ENCODE peak calls at places on chromosome 15, in four cellular contexts. S is GM23248; G is CD8-positive, alpha-beta T cell; Z is tibial artery. Y is an unnamed sample.

GRCh38 chr15:84104853-84105252 is 130.7 kb upstream of the GOLGA6L4 start:
- DNase-seq in S (no peak), Z (no peak), G (no peak), Y (no peak)

GRCh38 chr15:100732359-100733055 is 130.1 kb downstream of the ASB7 start:
- DNase-seq in G (no peak), S (peak; percentile 69), Z (no peak), Y (no peak)

GRCh38 chr15:96893159-96893906 is 562.8 kb downstream of the NR2F2 start:
- DNase-seq in S (peak; percentile 26), G (no peak), Z (no peak), Y (no peak)

GRCh38 chr15:70587896-70588567 is 175.3 kb downstream of the UACA start:
- DNase-seq in G (no peak), S (no peak), Z (no peak), Y (no peak)

GRCh38 chr15:85581495-85581894 is 201.1 kb downstream of the AKAP13 start:
- DNase-seq in G (no peak), Z (peak; percentile 78), S (no peak), Y (no peak)

GRCh38 chr15:42094512-42094963 is at the start of gene PLA2G4D:
- DNase-seq in S (no peak), G (no peak), Z (no peak), Y (no peak)

GRCh38 chr15:65829150-65829764 is 37.2 kb upstream of the DENND4A start:
- DNase-seq in Z (no peak), G (no peak), S (peak; percentile 30), Y (no peak)

GRCh38 chr15:49190586-49190985 is 20.5 kb downstream of the GALK2 start:
- DNase-seq in G (no peak), Z (no peak), S (no peak), Y (no peak)

GRCh38 chr15:57582080-57582479 is 9.6 kb upstream of the MYZAP start:
- DNase-seq in S (no peak), G (no peak), Z (no peak), Y (no peak)

GRCh38 chr15:81899730-81900129 is 146.1 kb downstream of the MEX3B start:
- DNase-seq in S (no peak), G (no peak), Z (no peak), Y (no peak)

GRCh38 chr15:91940466-91941381 is 87.2 kb downstream of the SLCO3A1 start:
- DNase-seq in G (no peak), Z (no peak), S (no peak), Y (no peak)

GRCh38 chr15:88621789-88622604 is 857 bp downstream of the AEN start:
- DNase-seq in Z (no peak), S (peak; percentile 75), G (peak; percentile 34), Y (no peak)

GRCh38 chr15:66594836-66595235 is 29.0 kb upstream of the LCTL start:
- DNase-seq in G (no peak), S (no peak), Z (no peak), Y (no peak)

GRCh38 chr15:101091080-101092017 is 160.5 kb downstream of the CHSY1 start:
- DNase-seq in G (no peak), Z (no peak), S (peak; percentile 79), Y (peak; percentile 42)

GRCh38 chr15:101446527-101447167 is 42.9 kb downstream of the PCSK6 start:
- DNase-seq in Z (no peak), G (no peak), S (peak; percentile 30), Y (no peak)

GRCh38 chr15:85583404-85584390 is 203.3 kb downstream of the AKAP13 start:
- DNase-seq in S (no peak), G (no peak), Z (no peak), Y (no peak)

GRCh38 chr15:43439268-43439667 is 53.7 kb downstream of the TP53BP1 start:
- DNase-seq in S (no peak), Z (no peak), G (no peak), Y (no peak)

GRCh38 chr15:66131831-66132230 is 121.7 kb downstream of the MEGF11 start:
- DNase-seq in Z (no peak), G (no peak), S (no peak), Y (no peak)

GRCh38 chr15:37099321-37100108 is 834 bp downstream of the MEIS2 start:
- DNase-seq in G (no peak), S (peak; percentile 60), Z (no peak), Y (no peak)

GRCh38 chr15:99135194-99135593 is 30.3 kb downstream of the SYNM start:
- DNase-seq in G (no peak), Z (no peak), S (no peak), Y (peak; percentile 78)

GRCh38 chr15:64779630-64780029 is 4.2 kb upstream of the RBPMS2 start:
- DNase-seq in S (no peak), Z (no peak), G (no peak), Y (no peak)

GRCh38 chr15:77706482-77707244 is 74.0 kb upstream of the LINGO1 start:
- DNase-seq in Z (no peak), S (no peak), G (no peak), Y (no peak)

GRCh38 chr15:75153565-75154248 is 48.0 kb upstream of the C15orf39 start:
- DNase-seq in S (no peak), Z (no peak), G (no peak), Y (no peak)

GRCh38 chr15:73704869-73705645 is 20.9 kb downstream of the CD276 start:
- DNase-seq in G (peak; percentile 37), S (peak; percentile 66), Z (peak; percentile 52), Y (peak; percentile 36)

GRCh38 chr15:79844221-79844620 is 52.6 kb downstream of the MTHFS start:
- DNase-seq in Z (no peak), S (no peak), G (no peak), Y (no peak)

GRCh38 chr15:52496776-52497470 is 31.8 kb downstream of the MYO5A start:
- DNase-seq in Z (no peak), S (peak; percentile 72), G (no peak), Y (no peak)

GRCh38 chr15:78679089-78679511 is 38.1 kb upstream of the CHRNB4 start:
- DNase-seq in G (no peak), Z (no peak), S (no peak), Y (no peak)

GRCh38 chr15:80887148-80887547 is 102.5 kb downstream of the MESD start:
- DNase-seq in G (no peak), Z (no peak), S (no peak), Y (no peak)
- H3K36me3 ChIP-seq in G (no peaks in the 10 kb centered on the region), Z (no peaks in the 10 kb centered on the region), S (peaks cover 79% of the 10 kb centered on the region), Y (no peaks in the 10 kb centered on the region)

DNA sequence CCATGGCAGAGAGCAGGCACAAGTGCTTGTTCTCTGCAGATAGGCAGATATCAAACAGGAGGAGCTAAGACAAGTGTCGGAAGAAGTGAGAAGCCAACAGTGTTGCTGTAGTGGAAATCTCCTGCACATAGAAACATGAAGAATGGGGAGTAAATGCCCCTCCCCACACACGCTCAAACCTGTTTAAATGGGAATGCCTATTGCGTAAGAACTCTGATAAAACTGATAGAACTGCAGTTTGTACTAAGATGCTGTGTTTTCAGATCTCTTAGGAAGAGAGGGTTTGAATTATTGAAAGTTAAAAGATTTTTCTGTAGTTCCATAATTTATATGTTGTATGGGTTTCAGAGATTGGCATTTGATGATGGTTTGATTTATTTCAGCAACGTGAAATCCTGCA is 19.6 kb downstream of the EIF2AK4 start:
- DNase-seq in Z (no peak), G (no peak), S (no peak), Y (no peak)
- H3K36me3 ChIP-seq in Z (peaks cover 86% of the 10 kb centered on the region), G (peaks cover 21% of the 10 kb centered on the region), S (peaks cover 58% of the 10 kb centered on the region), Y (peaks cover 96% of the 10 kb centered on the region)

DNA sequence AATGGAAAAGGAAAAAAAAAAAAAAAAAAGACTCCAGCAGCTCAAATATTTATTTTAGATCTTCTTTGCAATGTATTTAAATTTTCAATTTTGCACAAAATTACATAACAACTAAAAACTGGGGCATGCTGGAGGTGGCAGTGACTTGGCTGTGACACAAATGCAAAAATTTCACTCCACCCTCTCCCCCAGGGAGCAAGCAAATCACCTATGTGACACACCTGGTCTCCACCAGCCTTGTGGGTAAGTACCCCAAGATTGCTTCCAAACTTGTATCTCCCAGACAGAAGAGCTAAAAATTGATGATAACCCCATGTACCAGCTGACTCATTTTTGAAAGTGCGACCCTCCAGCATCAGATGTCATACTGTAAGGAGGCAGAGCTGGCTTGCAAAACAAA is 32.0 kb downstream of the UBE3A start:
- DNase-seq in G (no peak), Z (no peak), S (no peak), Y (no peak)
- H3K36me3 ChIP-seq in G (peaks cover 13% of the 10 kb centered on the region), Z (peaks cover 29% of the 10 kb centered on the region), S (peaks cover 18% of the 10 kb centered on the region), Y (peaks cover 44% of the 10 kb centered on the region)

DNA sequence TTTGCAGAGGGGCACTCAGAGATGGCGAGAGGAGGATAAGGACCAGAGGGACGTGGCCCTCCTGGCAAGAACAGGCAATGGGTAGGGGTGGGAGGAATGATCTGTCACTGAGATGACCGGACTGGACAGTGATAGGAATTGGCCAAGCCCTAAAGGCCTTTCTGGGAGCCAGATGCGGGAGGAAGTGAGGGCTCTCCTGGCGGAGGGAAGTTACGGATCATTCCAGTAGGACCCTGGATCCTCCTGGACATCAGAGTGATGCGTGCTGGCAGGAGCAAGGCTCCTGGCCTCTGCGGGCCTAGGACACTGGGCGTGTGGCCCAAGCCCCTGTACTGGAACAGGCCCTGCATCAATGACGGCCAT is 23.4 kb downstream of the KIF7 start:
- DNase-seq in Z (no peak), S (no peak), G (no peak), Y (no peak)
- H3K36me3 ChIP-seq in Z (peaks cover 38% of the 10 kb centered on the region), S (peaks cover 29% of the 10 kb centered on the region), G (no peaks in the 10 kb centered on the region), Y (peaks cover 79% of the 10 kb centered on the region)

Y was measured in SJSA1.